ENCODE peak calls at places on chromosomes 1 and 21, in five cellular contexts. X is IMR-90, K is K562, U is GM12878, Q is A549. Z is an unnamed sample.

GRCh38 chr21:34845521-34846213 is 176.9 kb downstream of the CLIC6 start:
- DNase-seq in X (peak; percentile 90), K (no peak), U (peak; percentile 60), Q (no peak), Z (no peak)

GRCh38 chr1:39631361-39632331 is 7.8 kb downstream of the HEYL start:
- DNase-seq in X (no peak), K (peak; percentile 27), U (no peak), Q (no peak), Z (peak; percentile 72)

GRCh38 chr1:101843160-101843559 is 153.6 kb downstream of the OLFM3 start:
- DNase-seq in X (no peak), K (no peak), U (no peak), Q (no peak), Z (no peak)

GRCh38 chr1:173507205-173507846 is 30.2 kb downstream of the PRDX6 start:
- DNase-seq in X (peak; percentile 76), K (no peak), U (no peak), Q (peak; percentile 63), Z (no peak)

GRCh38 chr1:57319165-57319564 is 104.7 kb downstream of the DAB1 start:
- DNase-seq in X (peak; percentile 69), K (no peak), U (no peak), Q (no peak), Z (no peak)

GRCh38 chr1:232726048-232726779 is 79.0 kb upstream of the MAP10 start:
- DNase-seq in X (peak; percentile 31), K (no peak), U (no peak), Q (no peak), Z (no peak)

GRCh38 chr1:31548518-31548898 is 27.8 kb upstream of the TINAGL1 start:
- DNase-seq in X (peak; percentile 21), K (peak; percentile 83), U (no peak), Q (no peak), Z (peak; percentile 32)

GRCh38 chr21:36104306-36105300 is 30.3 kb upstream of the CBR3 start:
- DNase-seq in X (peak; percentile 26), K (peak; percentile 40), U (no peak), Q (no peak), Z (peak; percentile 33)

GRCh38 chr1:7207875-7208646 is 422.8 kb downstream of the CAMTA1 start:
- DNase-seq in X (peak; percentile 73), K (peak; percentile 72), U (no peak), Q (peak; percentile 67), Z (peak; percentile 73)

GRCh38 chr1:199704231-199704630 is 323.3 kb upstream of the NR5A2 start:
- DNase-seq in X (no peak), K (no peak), U (no peak), Q (no peak), Z (no peak)

GRCh38 chr1:53277326-53277725 is 39.0 kb upstream of the MAGOH start:
- DNase-seq in X (no peak), K (no peak), U (no peak), Q (no peak), Z (no peak)

GRCh38 chr1:219062161-219062560 is 111.5 kb upstream of the LYPLAL1 start:
- DNase-seq in X (no peak), K (no peak), U (no peak), Q (no peak), Z (no peak)

GRCh38 chr21:44549525-44550211 is 1.6 kb downstream of the KRTAP10-2 start:
- DNase-seq in X (no peak), K (peak; percentile 3), U (no peak), Q (no peak), Z (no peak)

GRCh38 chr21:31457675-31458074 is 113.6 kb upstream of the TIAM1 start:
- DNase-seq in X (no peak), K (no peak), U (no peak), Q (peak; percentile 1), Z (peak; percentile 19)

GRCh38 chr21:34570315-34570714 is 44.6 kb downstream of the RCAN1 start:
- DNase-seq in X (no peak), K (no peak), U (no peak), Q (no peak), Z (no peak)

GRCh38 chr1:151936653-151937052 is 27.3 kb upstream of the THEM4 start:
- DNase-seq in X (no peak), K (peak; percentile 65), U (no peak), Q (peak; percentile 42), Z (no peak)

GRCh38 chr1:212949771-212950170 is 570 bp upstream of the VASH2 start:
- DNase-seq in X (no peak), K (no peak), U (no peak), Q (no peak), Z (no peak)

GRCh38 chr1:200977071-200977754 is 46.3 kb downstream of the KIF21B start:
- DNase-seq in X (no peak), K (no peak), U (no peak), Q (no peak), Z (no peak)

GRCh38 chr1:198936371-198937083 is 297.7 kb downstream of the PTPRC start:
- DNase-seq in X (peak; percentile 36), K (no peak), U (no peak), Q (no peak), Z (no peak)

GRCh38 chr21:45391743-45392079 is 13.3 kb upstream of the COL18A1 start:
- DNase-seq in X (no peak), K (no peak), U (no peak), Q (no peak), Z (no peak)

GRCh38 chr1:35603468-35603867 is 30.4 kb downstream of the TFAP2E start:
- DNase-seq in X (no peak), K (no peak), U (no peak), Q (no peak), Z (no peak)

GRCh38 chr1:31795801-31796621 is 19.8 kb downstream of the SPOCD1 start:
- DNase-seq in X (peak; percentile 87), K (peak; percentile 52), U (no peak), Q (peak; percentile 17), Z (peak; percentile 61)

GRCh38 chr1:220966874-220967631 is 87.8 kb downstream of the HLX start:
- DNase-seq in X (peak; percentile 46), K (peak; percentile 77), U (no peak), Q (no peak), Z (peak; percentile 64)

GRCh38 chr1:186793582-186793927 is 35.2 kb upstream of the PLA2G4A start:
- DNase-seq in X (peak; percentile 47), K (no peak), U (no peak), Q (no peak), Z (no peak)

GRCh38 chr1:17304155-17304826 is 3.7 kb upstream of the PADI4 start:
- DNase-seq in X (no peak), K (no peak), U (no peak), Q (no peak), Z (no peak)

GRCh38 chr1:25545767-25546166 is 2.4 kb downstream of the LDLRAP1 start:
- DNase-seq in X (no peak), K (no peak), U (no peak), Q (no peak), Z (no peak)

GRCh38 chr21:33374080-33374873 is 28.9 kb upstream of the IFNGR2 start:
- DNase-seq in X (peak; percentile 58), K (no peak), U (no peak), Q (peak; percentile 71), Z (peak; percentile 45)

GRCh38 chr1:93324486-93325464 is 20.9 kb upstream of the DR1 start:
- DNase-seq in X (peak; percentile 81), K (no peak), U (no peak), Q (peak; percentile 54), Z (no peak)

GRCh38 chr1:153977250-153978240 is at the start of gene JTB:
- DNase-seq in X (peak; percentile 78), K (peak; percentile 83), U (no peak), Q (peak; percentile 82), Z (peak; percentile 89)

GRCh38 chr1:116820362-116820761 is 66.1 kb downstream of the CD2 start:
- DNase-seq in X (peak; percentile 80), K (no peak), U (no peak), Q (peak; percentile 59), Z (no peak)

GRCh38 chr1:53043271-53043670 is 18.7 kb upstream of the PODN start:
- DNase-seq in X (peak; percentile 93), K (no peak), U (no peak), Q (no peak), Z (no peak)

GRCh38 chr1:117414943-117415342 is 47.7 kb downstream of the MAN1A2 start:
- DNase-seq in X (no peak), K (no peak), U (no peak), Q (no peak), Z (no peak)

DNA sequence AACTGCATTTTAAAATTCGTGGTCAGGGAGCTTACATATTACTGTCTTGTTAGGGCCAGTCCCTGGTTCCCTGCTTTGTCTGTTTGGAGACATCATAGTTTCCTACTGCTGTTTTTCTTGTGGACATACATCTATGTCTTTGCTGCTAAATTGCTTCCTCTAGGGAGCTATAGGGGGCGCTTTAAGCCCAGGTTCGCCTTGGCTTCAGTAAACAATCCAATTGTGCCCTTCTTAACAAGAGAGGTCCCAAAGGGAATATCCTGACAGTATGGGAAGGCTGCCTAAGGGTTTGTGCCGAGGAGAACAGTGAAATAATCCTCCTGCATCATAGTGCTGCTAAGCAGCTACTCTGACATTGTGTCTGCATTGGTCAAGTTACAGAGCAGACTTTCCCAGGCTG is 112.5 kb downstream of the USH2A start:
- DNase-seq in X (peak; percentile 50), K (no peak), U (no peak), Q (peak; percentile 26), Z (no peak)
- TF ChIP-seq RCOR1 in X (no peak), K (no peak), U (no peak), Q (no peak), Z (no peak)

GRCh38 chr1:168933143-168933840 is 173.2 kb upstream of the ATP1B1 start:
- DNase-seq in X (no peak), K (no peak), U (no peak), Q (no peak), Z (no peak)

DNA sequence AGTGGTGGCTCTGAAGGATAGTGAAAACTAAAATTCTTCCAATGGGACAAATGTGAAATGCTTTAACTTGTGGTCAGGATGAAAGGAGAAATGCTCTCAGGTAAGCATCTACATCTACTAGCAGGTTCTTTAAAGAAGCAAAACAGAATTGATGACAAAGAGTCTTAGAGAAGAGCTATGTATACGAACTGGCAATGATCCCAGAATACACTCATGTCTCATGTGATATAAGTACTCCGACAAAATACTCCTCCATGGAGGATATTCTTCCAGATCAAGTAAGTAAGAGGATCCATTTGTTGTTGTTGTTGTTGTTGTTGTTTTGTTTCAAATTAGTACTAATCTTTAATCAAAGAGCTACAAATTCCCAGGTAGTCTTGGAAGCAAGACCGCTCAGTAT is 174.0 kb upstream of the ATP1B1 start:
- DNase-seq in X (peak; percentile 31), K (no peak), U (no peak), Q (no peak), Z (no peak)
- TF ChIP-seq RCOR1 in X (no peak), K (no peak), U (no peak), Q (no peak), Z (no peak)

GRCh38 chr1:227447531-227447990 is 115.8 kb upstream of the ZNF678 start:
- DNase-seq in X (no peak), K (no peak), U (no peak), Q (no peak), Z (peak; percentile 41)
- TF ChIP-seq RCOR1 in X (no peak), K (no peak), U (no peak), Q (no peak), Z (no peak)

DNA sequence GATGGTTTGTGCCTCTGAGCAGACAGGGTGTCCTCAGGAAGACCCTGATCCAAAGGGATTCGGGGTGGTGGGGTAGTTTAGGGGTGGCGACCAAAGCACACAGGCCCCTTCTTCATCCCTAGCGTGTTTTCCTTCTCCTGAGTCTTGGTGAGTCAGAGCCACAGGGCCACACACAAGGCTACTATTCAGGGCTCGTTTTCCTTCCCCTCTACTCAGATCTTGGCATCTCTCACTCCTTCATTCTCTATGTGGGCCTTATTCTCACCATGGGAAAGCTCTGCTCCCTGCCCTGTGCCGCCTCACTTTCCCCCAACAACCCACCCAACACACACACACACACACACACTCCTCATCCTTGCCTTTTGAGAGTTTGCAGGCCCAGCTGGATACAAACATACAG is 43.6 kb upstream of the WNT2B start:
- DNase-seq in X (peak; percentile 64), K (no peak), U (no peak), Q (no peak), Z (no peak)
- TF ChIP-seq RCOR1 in X (no peak), K (no peak), U (no peak), Q (no peak), Z (no peak)